ENCODE peak calls at places on chromosomes 16 and 17, in eight cellular contexts. M, E, R, Z, Q, A, W and N are unnamed samples.

GRCh38 chr16:70163596-70163995 is 10.0 kb upstream of the CLEC18C start:
- DNase-seq in A (no peak), E (no peak), Z (no peak), R (no peak), M (peak), W (no peak), Q (no peak), N (no peak)

GRCh38 chr17:7479389-7480192 is at the start of gene ZBTB4:
- DNase-seq in Q (no peak), E (peak), W (peak), M (peak), A (peak), Z (peak), R (peak), N (no peak)

GRCh38 chr16:29816694-29817441 is 916 bp downstream of the PAGR1 start:
- DNase-seq in Z (peak), Q (no peak), R (peak), A (no peak), M (peak), W (peak), E (peak), N (peak)

GRCh38 chr16:745739-746138 is 4.9 kb upstream of the CIAO3 start:
- DNase-seq in W (peak), M (peak), Z (no peak), Q (no peak), R (no peak), E (no peak), A (no peak), N (no peak)

GRCh38 chr17:47686661-47687327 is 7.2 kb upstream of the TBKBP1 start:
- DNase-seq in E (no peak), Q (no peak), M (no peak), R (no peak), A (no peak), Z (no peak), W (no peak), N (no peak)

GRCh38 chr17:68197997-68198930 is 49.6 kb upstream of the AMZ2 start:
- DNase-seq in Z (peak), A (no peak), W (no peak), R (peak), M (no peak), E (no peak), Q (no peak), N (no peak)

GRCh38 chr16:56389554-56389953 is 35.8 kb downstream of the AMFR start:
- DNase-seq in E (peak), R (peak), A (no peak), M (no peak), W (no peak), Z (no peak), Q (no peak), N (peak)

GRCh38 chr16:31145398-31145990 is 4.4 kb downstream of the PRSS36 start:
- DNase-seq in W (no peak), E (no peak), Z (no peak), Q (no peak), M (peak), R (no peak), A (no peak), N (no peak)

GRCh38 chr16:17277981-17278381 is 192.8 kb downstream of the XYLT1 start:
- DNase-seq in R (no peak), W (peak), M (no peak), Q (peak), Z (no peak), E (peak), A (no peak), N (no peak)

GRCh38 chr16:15466886-15467781 is 32.7 kb downstream of the BMERB1 start:
- DNase-seq in Z (no peak), W (no peak), M (no peak), E (peak), A (no peak), R (peak), Q (no peak), N (no peak)

GRCh38 chr17:57739402-57740224 is 5.5 kb downstream of the CCDC182 start:
- DNase-seq in M (no peak), R (peak), A (no peak), Q (peak), W (no peak), Z (no peak), E (peak), N (no peak)

GRCh38 chr17:77444653-77445029 is 303.9 kb downstream of the SEC14L1 start:
- DNase-seq in Z (no peak), Q (no peak), M (no peak), A (no peak), R (no peak), E (peak), W (no peak), N (no peak)

GRCh38 chr17:73748521-73748920 is 104.3 kb upstream of the SDK2 start:
- DNase-seq in Q (no peak), W (peak), E (no peak), Z (no peak), M (no peak), R (no peak), A (no peak), N (no peak)

GRCh38 chr17:74288785-74289184 is 14.8 kb downstream of the DNAI2 start:
- DNase-seq in Z (no peak), R (peak), A (no peak), W (no peak), M (peak), Q (no peak), E (no peak), N (no peak)

GRCh38 chr17:50318551-50319310 is 27.2 kb upstream of the XYLT2 start:
- DNase-seq in R (no peak), Q (no peak), Z (no peak), A (no peak), M (no peak), E (no peak), W (no peak), N (no peak)

GRCh38 chr17:68507581-68507980 is 4.6 kb upstream of the PRKAR1A start:
- DNase-seq in R (peak), E (peak), W (no peak), A (no peak), M (no peak), Z (no peak), Q (no peak), N (no peak)

GRCh38 chr17:43591750-43592562 is 45.8 kb upstream of the ETV4 start:
- DNase-seq in M (no peak), R (peak), Z (no peak), A (no peak), Q (no peak), E (peak), W (peak), N (peak)

GRCh38 chr17:82959242-82959930 is 119.6 kb upstream of the ZNF750 start:
- DNase-seq in Z (no peak), E (no peak), R (no peak), M (peak), Q (no peak), A (no peak), W (no peak), N (no peak)

GRCh38 chr16:77995843-77996455 is 26.4 kb upstream of the CLEC3A start:
- DNase-seq in M (no peak), Z (no peak), R (no peak), Q (no peak), E (no peak), A (no peak), W (no peak), N (no peak)

GRCh38 chr17:48246623-48247022 is 139.1 kb downstream of the SNX11 start:
- DNase-seq in Z (no peak), Q (no peak), A (no peak), W (no peak), M (no peak), R (peak), E (no peak), N (peak)

GRCh38 chr17:49318438-49318965 is 43.5 kb downstream of the ZNF652 start:
- DNase-seq in Q (no peak), A (no peak), E (no peak), M (no peak), W (no peak), Z (no peak), R (no peak), N (no peak)

DNA sequence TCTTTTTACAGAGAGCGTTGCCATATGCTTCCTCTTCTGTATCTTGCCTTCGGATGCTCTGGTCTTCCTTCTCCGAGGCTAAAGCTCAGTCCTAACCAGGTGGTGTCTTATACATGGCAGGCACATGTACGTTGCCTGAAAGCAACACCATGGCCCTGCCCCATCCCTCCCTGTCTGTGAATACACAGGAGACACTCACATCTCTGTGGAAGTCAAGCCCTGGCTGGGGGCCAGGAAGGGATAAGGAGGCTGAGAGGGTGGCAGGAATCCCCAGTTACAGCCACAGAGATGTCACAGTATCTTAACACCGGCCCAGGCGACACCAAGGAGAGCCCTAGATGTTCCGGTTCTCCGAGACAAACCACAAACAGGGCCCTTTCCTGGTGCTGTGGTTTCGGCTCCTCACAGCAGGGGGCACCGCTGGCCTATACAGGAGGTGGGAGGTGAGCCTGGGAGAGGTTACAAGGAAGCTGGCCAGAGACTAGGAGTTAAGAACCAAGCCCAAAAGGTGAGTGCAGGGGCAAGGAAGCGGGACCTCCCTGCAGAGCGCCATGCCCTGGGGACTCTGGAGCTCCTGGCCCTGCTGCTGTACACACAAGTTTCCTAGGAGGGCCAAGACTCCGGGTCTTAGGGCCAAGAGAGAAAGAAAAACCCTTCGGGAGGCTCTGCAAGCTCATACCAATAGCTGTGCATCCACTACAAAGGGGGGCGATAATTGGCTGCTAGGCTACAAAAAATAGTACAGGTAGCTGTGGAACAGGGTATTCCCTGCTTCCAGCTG is 41.7 kb downstream of the SRL start:
- DNase-seq in E (peak), A (no peak), W (peak), R (peak), M (peak), Z (peak), Q (peak), N (peak)
- TF ChIP-seq CTCF in E (peak), A (no peak), W (peak), R (peak), M (peak), Z (peak), Q (peak), N (peak)

GRCh38 chr16:50275428-50276127 is 9.2 kb downstream of the ADCY7 start:
- DNase-seq in W (no peak), R (no peak), Z (no peak), E (no peak), A (no peak), Q (no peak), M (no peak), N (no peak)

GRCh38 chr16:50273382-50273690 is 7.0 kb downstream of the ADCY7 start:
- DNase-seq in A (no peak), Q (no peak), Z (no peak), R (no peak), E (no peak), M (peak), W (no peak), N (no peak)

GRCh38 chr16:50276128-50276444 is 9.7 kb downstream of the ADCY7 start:
- DNase-seq in A (no peak), M (peak), W (no peak), Z (no peak), R (no peak), E (no peak), Q (no peak), N (no peak)

GRCh38 chr16:50273888-50274770 is 7.8 kb downstream of the ADCY7 start:
- DNase-seq in M (peak), A (peak), E (no peak), W (no peak), Q (no peak), Z (no peak), R (no peak), N (no peak)

GRCh38 chr16:50274771-50275415 is 8.5 kb downstream of the ADCY7 start:
- DNase-seq in R (no peak), Z (no peak), E (no peak), A (no peak), W (no peak), M (peak), Q (no peak), N (no peak)
- H3K27ac ChIP-seq in R (no peak), Z (no peak), E (no peak), A (peak), W (no peak), M (peak), Q (no peak), N (no peak)

DNA sequence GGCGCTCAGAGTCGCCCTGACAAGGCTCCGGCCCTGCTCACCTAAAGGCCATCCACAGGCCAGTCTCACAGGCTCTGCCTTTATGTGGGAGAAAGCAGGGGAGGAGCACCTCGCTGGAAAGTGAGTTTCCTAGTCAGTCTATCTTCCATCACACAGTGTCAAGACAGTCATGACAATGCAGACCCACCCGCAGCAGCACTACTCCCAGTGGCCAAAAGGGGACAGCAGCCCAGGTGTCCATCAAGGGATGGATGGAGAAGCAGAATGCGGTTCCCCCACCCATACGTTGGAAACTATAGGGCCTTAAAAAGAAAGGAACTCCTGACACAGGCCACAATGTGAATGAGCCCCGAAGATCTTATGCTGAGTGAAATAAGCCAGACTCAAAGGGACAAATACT is 226.8 kb downstream of the ENGASE start:
- DNase-seq in M (no peak), Q (no peak), W (no peak), E (no peak), Z (no peak), A (no peak), R (no peak), N (no peak)
- TF ChIP-seq CTCF in M (no peak), Q (no peak), W (no peak), E (no peak), Z (no peak), A (no peak), R (peak), N (no peak)

GRCh38 chr16:85227262-85227923 is 115.1 kb upstream of the CIBAR2 start:
- DNase-seq in M (no peak), Q (no peak), E (peak), Z (no peak), R (no peak), W (no peak), A (no peak), N (no peak)

GRCh38 chr16:85228463-85228862 is 116.2 kb upstream of the CIBAR2 start:
- DNase-seq in R (no peak), A (no peak), Z (no peak), W (no peak), Q (no peak), E (no peak), M (no peak), N (no peak)

GRCh38 chr16:85229869-85230416 is 117.7 kb upstream of the CIBAR2 start:
- DNase-seq in A (no peak), R (no peak), W (no peak), M (no peak), E (no peak), Q (no peak), Z (no peak), N (no peak)

GRCh38 chr16:85228970-85229430 is 116.7 kb upstream of the CIBAR2 start:
- DNase-seq in Z (no peak), A (no peak), Q (no peak), W (peak), R (no peak), M (no peak), E (no peak), N (no peak)

DNA sequence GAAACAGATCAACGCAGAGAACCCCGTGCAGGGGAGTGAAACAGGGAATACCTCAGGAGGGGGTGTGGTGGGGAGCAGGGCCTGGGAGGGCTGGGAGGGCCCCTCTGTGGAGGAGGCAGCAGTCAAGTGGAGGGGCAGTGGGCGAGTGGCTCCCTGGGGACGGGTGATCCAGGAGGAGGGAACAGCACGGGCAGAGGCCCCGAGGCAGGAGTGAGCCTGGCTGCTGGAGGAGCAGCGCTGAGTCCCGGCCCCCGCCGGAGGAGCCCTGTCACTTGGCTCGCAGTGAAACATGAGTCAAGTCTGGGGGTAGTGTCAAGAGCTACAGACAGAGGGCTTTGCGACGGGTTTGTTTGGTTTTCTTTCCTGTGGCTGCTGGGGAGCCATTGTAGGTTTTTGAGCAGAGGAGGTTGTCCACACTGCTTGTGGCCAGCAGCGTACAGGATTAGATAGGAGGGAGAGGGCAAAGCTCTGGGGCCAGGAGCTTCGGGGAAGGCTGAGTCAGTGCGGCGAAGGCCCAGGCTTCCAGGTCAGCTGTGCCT is 115.7 kb upstream of the CIBAR2 start:
- DNase-seq in A (no peak), M (no peak), R (no peak), E (peak), Z (no peak), W (no peak), Q (no peak), N (peak)
- H3K27ac ChIP-seq in A (no peak), M (no peak), R (no peak), E (peak), Z (no peak), W (no peak), Q (no peak), N (peak)

GRCh38 chr17:39937462-39937861 is 9.9 kb downstream of the LRRC3C start:
- DNase-seq in R (no peak), A (no peak), W (no peak), E (no peak), Z (no peak), Q (no peak), M (no peak), N (no peak)

GRCh38 chr17:39939031-39939430 is 11.5 kb downstream of the LRRC3C start:
- DNase-seq in Q (no peak), W (no peak), Z (no peak), E (no peak), A (no peak), M (no peak), R (no peak), N (no peak)

GRCh38 chr17:39942076-39942475 is 14.5 kb downstream of the LRRC3C start:
- DNase-seq in Q (no peak), E (no peak), R (no peak), W (no peak), A (no peak), Z (no peak), M (peak), N (no peak)

GRCh38 chr17:39938140-39938869 is 10.8 kb downstream of the LRRC3C start:
- DNase-seq in Z (no peak), M (peak), A (no peak), E (no peak), Q (no peak), W (no peak), R (no peak), N (no peak)

GRCh38 chr17:39939588-39940419 is 12.3 kb downstream of the LRRC3C start:
- DNase-seq in R (peak), E (peak), W (no peak), M (no peak), Q (no peak), Z (no peak), A (no peak), N (peak)
- TF ChIP-seq CTCF in R (peak), E (peak), W (no peak), M (no peak), Q (peak), Z (peak), A (no peak), N (peak)

DNA sequence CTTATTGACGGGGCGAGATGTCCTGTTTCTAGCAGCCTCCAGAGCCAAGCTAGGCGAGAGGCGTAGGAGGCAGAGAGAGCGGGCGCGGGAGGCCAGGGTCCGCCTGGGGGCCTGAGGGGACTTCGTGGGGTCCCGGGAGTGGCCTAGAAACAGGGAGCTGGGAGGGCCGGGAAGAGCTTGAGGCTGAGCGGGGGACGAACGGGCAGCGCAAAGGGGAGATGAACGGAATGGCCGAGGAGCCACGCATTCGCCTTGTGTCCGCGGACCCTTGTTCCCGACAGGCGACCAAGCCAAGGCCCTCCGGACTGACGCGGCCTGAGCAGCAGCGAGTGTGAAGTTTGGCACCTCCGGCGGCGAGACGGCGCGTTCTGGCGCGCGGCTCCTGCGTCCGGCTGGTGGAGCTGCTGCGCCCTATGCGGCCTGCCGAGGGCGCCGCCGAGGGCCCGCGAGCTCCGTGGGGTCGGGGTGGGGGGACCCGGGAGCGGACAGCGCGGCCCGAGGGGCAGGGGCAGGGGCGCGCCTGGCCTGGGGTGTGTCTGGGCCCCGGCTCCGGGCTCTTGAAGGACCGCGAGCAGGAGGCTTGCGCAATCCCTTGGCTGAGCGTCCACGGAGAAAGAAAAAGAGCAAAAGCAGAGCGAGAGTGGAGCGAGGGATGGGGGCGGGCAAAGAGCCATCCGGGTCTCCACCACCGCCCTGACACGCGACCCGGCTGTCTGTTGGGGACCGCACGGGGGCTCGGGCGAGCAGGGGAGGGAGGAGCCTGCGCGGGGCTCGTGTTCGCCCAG is 1.2 kb upstream of the CBX4 start:
- DNase-seq in W (peak), A (no peak), M (peak), E (peak), Z (peak), R (no peak), Q (no peak), N (no peak)
- H3K27ac ChIP-seq in W (peak), A (no peak), M (no peak), E (no peak), Z (peak), R (no peak), Q (peak), N (no peak)

GRCh38 chr16:66322174-66322573 is 44.3 kb upstream of the CDH5 start:
- DNase-seq in M (no peak), Q (no peak), A (no peak), R (no peak), E (no peak), W (no peak), Z (no peak), N (no peak)

GRCh38 chr16:66328282-66328681 is 38.2 kb upstream of the CDH5 start:
- DNase-seq in E (no peak), R (no peak), Z (no peak), W (no peak), A (no peak), M (no peak), Q (no peak), N (no peak)

GRCh38 chr16:66326995-66327513 is 39.4 kb upstream of the CDH5 start:
- DNase-seq in W (peak), Z (no peak), M (no peak), Q (no peak), R (no peak), A (no peak), E (no peak), N (no peak)

GRCh38 chr16:66325977-66326376 is 40.5 kb upstream of the CDH5 start:
- DNase-seq in E (no peak), Z (no peak), A (no peak), M (no peak), W (no peak), Q (no peak), R (no peak), N (no peak)

GRCh38 chr16:66324785-66325184 is 41.7 kb upstream of the CDH5 start:
- DNase-seq in W (no peak), A (no peak), Z (peak), M (no peak), Q (peak), E (peak), R (peak), N (peak)
- TF ChIP-seq CTCF in W (no peak), A (no peak), Z (peak), M (no peak), Q (peak), E (peak), R (peak), N (peak)

GRCh38 chr16:12016166-12016947 is 39.8 kb downstream of the SNX29 start:
- DNase-seq in Q (no peak), W (no peak), A (no peak), E (peak), R (no peak), M (no peak), Z (no peak), N (no peak)
- H3K27ac ChIP-seq in Q (no peak), W (no peak), A (no peak), E (no peak), R (no peak), M (no peak), Z (no peak), N (no peak)